ENCODE peak calls at places on chromosomes 2 and 18, in five cellular contexts. Q is ascending aorta, J is body of pancreas, Z is IMR-90, X is GM13977. U is an unnamed sample.

GRCh38 chr2:164697688-164698290 is 76.5 kb upstream of the GRB14 start:
- DNase-seq in X (no peak), J (no peak), Q (no peak), Z (no peak), U (no peak)

GRCh38 chr2:104358122-104358521 is 495.8 kb upstream of the POU3F3 start:
- DNase-seq in Q (no peak), Z (no peak), J (no peak), X (no peak), U (no peak)

GRCh38 chr2:146124741-146125140 is 1604.8 kb upstream of the ZEB2 start:
- DNase-seq in X (no peak), Q (no peak), J (no peak), Z (peak; percentile 63), U (peak; percentile 24)

GRCh38 chr2:241545523-241546473 is 12.7 kb upstream of the BOK start:
- DNase-seq in Z (peak; percentile 31), Q (no peak), J (no peak), X (no peak), U (no peak)

GRCh38 chr2:217988840-217989204 is 14.0 kb downstream of the TNS1 start:
- DNase-seq in X (no peak), J (no peak), Z (no peak), Q (no peak), U (peak; percentile 46)

GRCh38 chr18:55310044-55310676 is 277.8 kb downstream of the TCF4 start:
- DNase-seq in J (no peak), Z (no peak), Q (no peak), X (no peak), U (no peak)

GRCh38 chr2:241798631-241799521 is 10.1 kb upstream of the NEU4 start:
- DNase-seq in J (no peak), Z (no peak), X (peak; percentile 14), Q (no peak), U (no peak)

GRCh38 chr2:162063899-162064298 is 10.1 kb downstream of the DPP4 start:
- DNase-seq in X (no peak), Z (no peak), J (no peak), Q (no peak), U (no peak)

GRCh38 chr2:132540166-132540565 is 123.6 kb downstream of the GPR39 start:
- DNase-seq in X (no peak), J (no peak), Z (no peak), Q (no peak), U (no peak)

GRCh38 chr2:132544045-132544630 is 125.9 kb downstream of the LYPD1 start:
- DNase-seq in Q (no peak), X (no peak), Z (no peak), J (no peak), U (no peak)

GRCh38 chr2:132547089-132547687 is 122.8 kb downstream of the LYPD1 start:
- DNase-seq in Z (peak; percentile 85), Q (no peak), X (peak; percentile 56), J (peak; percentile 84), U (peak; percentile 78)

GRCh38 chr2:132538331-132538855 is 121.8 kb downstream of the GPR39 start:
- DNase-seq in Z (no peak), X (no peak), J (peak; percentile 10), Q (no peak), U (no peak)

DNA sequence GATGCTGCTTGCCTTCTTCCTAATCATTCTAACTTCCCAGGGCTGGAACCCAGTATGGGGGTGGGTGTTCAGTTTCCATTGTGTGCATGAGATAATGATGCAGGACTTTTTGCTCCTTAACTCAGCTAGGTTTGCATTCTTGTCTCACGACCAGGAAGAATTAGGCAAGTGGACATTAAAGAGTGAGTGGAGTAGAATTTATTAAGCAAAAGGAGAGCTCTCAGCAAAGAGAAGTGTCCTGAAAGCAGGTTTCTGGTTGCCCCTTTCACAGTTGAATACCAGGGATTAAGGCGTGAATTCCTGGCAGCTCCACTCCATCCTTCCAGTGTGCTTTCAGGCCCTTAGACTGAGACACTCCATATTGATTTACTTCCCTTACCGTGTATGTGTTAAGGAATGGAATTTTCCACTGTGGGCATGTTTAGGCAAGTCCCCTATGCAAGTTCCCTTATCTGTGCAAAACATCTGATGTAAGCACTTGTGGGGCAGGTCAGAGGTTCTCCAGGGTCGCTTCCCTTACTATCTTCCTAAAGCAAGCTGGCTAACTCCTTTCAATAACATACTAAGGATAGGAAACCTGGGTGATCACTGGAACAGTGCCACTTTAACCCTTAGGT is 126.5 kb downstream of the GPR39 start:
- DNase-seq in Z (peak; percentile 16), X (no peak), Q (no peak), J (no peak), U (no peak)
- TF ChIP-seq CTCF in Z (no peak), X (no peak), Q (no peak), J (no peak), U (no peak)

GRCh38 chr2:157780211-157780610 is 95.9 kb downstream of the ACVR1 start:
- DNase-seq in Q (no peak), J (no peak), Z (no peak), X (no peak), U (no peak)

GRCh38 chr2:157783180-157783579 is 93.0 kb downstream of the ACVR1 start:
- DNase-seq in X (no peak), Z (no peak), J (peak; percentile 33), Q (no peak), U (no peak)

GRCh38 chr2:157782057-157782845 is 93.9 kb downstream of the ACVR1 start:
- DNase-seq in J (no peak), X (no peak), Q (no peak), Z (peak; percentile 32), U (peak; percentile 35)

GRCh38 chr2:157779794-157780193 is 96.3 kb downstream of the ACVR1 start:
- DNase-seq in Q (no peak), X (no peak), J (no peak), Z (no peak), U (no peak)

DNA sequence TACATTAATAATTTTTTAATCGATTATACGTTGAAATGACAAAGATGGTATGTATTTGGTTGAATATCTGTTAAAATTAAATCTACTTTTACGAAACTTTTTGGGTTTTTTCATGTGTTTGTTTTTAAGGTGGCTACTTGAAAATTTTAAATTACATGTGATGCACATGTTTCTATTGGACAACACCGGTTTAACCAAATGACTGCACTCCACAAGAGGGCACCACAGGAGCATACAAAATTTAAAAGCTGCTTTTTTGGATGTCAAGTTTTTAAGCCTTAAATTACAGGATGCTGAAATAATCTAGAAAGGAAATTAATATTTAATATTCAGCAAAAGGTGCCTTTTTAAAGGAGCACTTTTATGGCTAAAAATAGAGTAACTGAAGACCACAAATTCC is 98.7 kb downstream of the ACVR1 start:
- DNase-seq in X (peak; percentile 19), Q (no peak), Z (peak; percentile 69), J (peak; percentile 73), U (peak; percentile 57)
- TF ChIP-seq CTCF in X (peak; percentile 42), Q (peak; percentile 61), Z (peak; percentile 79), J (peak; percentile 82), U (peak; percentile 87)

DNA sequence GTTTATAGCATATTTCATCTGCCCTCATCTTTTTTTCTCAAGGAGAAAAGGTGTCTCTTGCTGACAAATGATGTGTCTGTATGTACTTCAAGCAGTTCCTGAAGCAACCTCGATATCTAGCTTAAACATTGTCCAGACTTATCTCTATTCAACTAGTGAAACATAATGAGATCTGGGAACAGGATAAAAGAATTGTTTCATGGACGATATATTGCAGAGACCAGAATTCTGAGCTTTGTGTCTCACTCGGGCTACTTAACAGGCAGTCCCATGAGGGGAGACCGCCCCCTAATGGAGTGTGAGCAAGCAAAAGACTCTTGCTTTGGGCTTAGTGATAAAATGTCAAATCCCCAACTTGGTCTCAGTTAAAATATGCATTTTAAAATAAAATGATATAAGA is 929.2 kb upstream of the SOX11 start:
- DNase-seq in X (no peak), Q (no peak), Z (no peak), J (peak; percentile 67), U (no peak)
- TF ChIP-seq CTCF in X (no peak), Q (peak; percentile 25), Z (no peak), J (peak; percentile 61), U (no peak)

GRCh38 chr2:225649274-225649673 is 249.8 kb downstream of the NYAP2 start:
- DNase-seq in J (no peak), X (no peak), Q (no peak), Z (no peak), U (no peak)
- TF ChIP-seq CTCF in J (no peak), X (no peak), Q (no peak), Z (no peak), U (no peak)

DNA sequence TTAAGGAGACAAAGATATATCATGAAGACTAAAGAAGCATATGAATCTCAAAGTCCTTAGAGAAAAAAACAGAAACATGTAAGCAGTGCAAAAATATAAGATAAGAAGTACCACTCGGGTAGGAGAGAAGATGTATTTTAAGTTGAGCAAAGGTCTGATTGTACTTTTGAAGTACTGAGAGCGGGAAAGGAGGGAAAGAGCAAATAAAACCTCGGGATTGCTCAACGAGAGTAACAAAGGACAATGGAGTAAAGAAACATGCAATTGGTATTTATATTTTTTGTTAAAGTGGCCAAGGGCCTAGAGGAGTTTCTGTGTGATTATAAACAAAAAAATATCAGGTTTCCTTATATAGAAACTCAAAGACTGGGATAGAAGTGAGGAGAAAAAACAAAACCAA is 251.9 kb downstream of the LNPK start:
- DNase-seq in Q (no peak), Z (no peak), X (no peak), J (no peak), U (no peak)
- TF ChIP-seq CTCF in Q (no peak), Z (no peak), X (no peak), J (no peak), U (no peak)

GRCh38 chr2:159677654-159678053 is 34.7 kb upstream of the MARCHF7 start:
- DNase-seq in Z (peak; percentile 33), J (no peak), X (no peak), Q (no peak), U (peak; percentile 10)
- TF ChIP-seq CTCF in Z (peak; percentile 42), J (peak; percentile 35), X (peak; percentile 21), Q (no peak), U (peak; percentile 74)

DNA sequence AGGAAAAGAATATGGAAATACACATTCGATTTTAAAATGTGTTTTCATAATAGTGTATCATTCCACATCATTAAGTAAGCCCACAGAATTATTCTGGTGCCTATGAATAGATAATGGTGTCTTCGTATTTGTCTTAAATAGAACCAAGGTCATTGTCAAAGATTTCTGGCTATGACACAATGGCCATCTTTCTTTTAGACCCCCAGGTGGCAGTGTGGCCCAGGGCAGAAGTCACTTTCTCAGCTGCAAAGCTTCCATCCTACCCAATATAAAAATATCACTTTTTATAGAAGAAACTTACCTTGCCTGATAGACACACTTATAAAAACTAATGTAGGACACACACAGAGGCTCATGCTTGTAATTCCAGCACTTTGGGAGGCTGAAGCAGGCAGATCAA is 57.5 kb downstream of the ZRANB3 start:
- DNase-seq in Q (no peak), J (peak; percentile 19), X (peak; percentile 34), Z (peak; percentile 8), U (no peak)
- TF ChIP-seq CTCF in Q (no peak), J (peak; percentile 51), X (peak; percentile 52), Z (peak; percentile 49), U (peak; percentile 79)

GRCh38 chr2:127197475-127198385 is 22.4 kb downstream of the CYP27C1 start:
- DNase-seq in J (peak; percentile 74), X (peak; percentile 75), Z (peak; percentile 50), Q (no peak), U (peak; percentile 36)
- TF ChIP-seq CTCF in J (peak; percentile 56), X (peak; percentile 78), Z (peak; percentile 56), Q (no peak), U (peak; percentile 65)